ENCODE peak calls at places on chromosomes 6 and 20, in four cellular contexts. M, K, S and W are unnamed samples.

GRCh38 chr20:61121661-61122060 is 130.4 kb upstream of the CDH4 start:
- DNase-seq in M (no peak), K (no peak), S (no peak), W (no peak)

GRCh38 chr6:63245908-63246307 is 34.6 kb downstream of the FKBP1C start:
- DNase-seq in M (no peak), K (no peak), S (no peak), W (peak)

GRCh38 chr6:53437557-53438202 is 88.9 kb upstream of the ELOVL5 start:
- DNase-seq in M (peak), K (peak), S (no peak), W (peak)

GRCh38 chr20:31670371-31671228 is 32.9 kb downstream of the COX4I2 start:
- DNase-seq in M (no peak), K (no peak), S (no peak), W (no peak)

GRCh38 chr6:118787746-118788419 is 106.1 kb upstream of the ASF1A start:
- DNase-seq in M (no peak), K (no peak), S (no peak), W (no peak)

GRCh38 chr6:130202782-130203181 is 20.0 kb downstream of the SAMD3 start:
- DNase-seq in M (no peak), K (no peak), S (no peak), W (no peak)

GRCh38 chr6:19802656-19803055 is 34.5 kb upstream of the ID4 start:
- DNase-seq in M (no peak), K (no peak), S (no peak), W (no peak)

GRCh38 chr20:7031222-7031621 is 263.7 kb downstream of the BMP2 start:
- DNase-seq in M (no peak), K (peak), S (no peak), W (peak)

GRCh38 chr20:49608752-49609670 is 41.1 kb upstream of the PTGIS start:
- DNase-seq in M (no peak), K (peak), S (peak), W (peak)

GRCh38 chr6:167501831-167502385 is 177.0 kb downstream of the TTLL2 start:
- DNase-seq in M (no peak), K (peak), S (no peak), W (peak)

DNA sequence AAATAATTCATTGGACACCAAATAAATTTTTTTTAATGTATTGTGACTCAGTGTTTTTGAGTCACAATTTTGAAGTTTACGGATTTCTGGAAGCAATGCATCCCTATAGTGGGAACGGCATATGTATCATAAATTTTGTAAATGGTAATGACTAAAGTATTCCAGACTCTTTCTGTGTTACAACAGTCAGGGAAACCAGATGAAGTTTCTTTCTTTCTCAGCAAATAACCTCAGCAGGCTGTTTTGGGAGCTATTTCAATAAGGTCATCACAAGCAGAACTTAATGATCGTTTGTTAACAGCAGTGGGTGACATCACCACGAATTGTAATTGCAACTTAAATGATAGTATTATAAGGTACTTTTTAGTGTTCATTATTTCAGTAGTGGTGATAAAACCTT is 52.0 kb downstream of the HIVEP1 start:
- DNase-seq in M (no peak), K (no peak), S (no peak), W (no peak)
- TF ChIP-seq TAF1 in M (no peak), K (no peak), S (no peak), W (no peak)

GRCh38 chr20:19975436-19975799 is 41.7 kb upstream of the NAA20 start:
- DNase-seq in M (no peak), K (no peak), S (no peak), W (no peak)
- TF ChIP-seq TAF1 in M (no peak), K (no peak), S (no peak), W (no peak)

GRCh38 chr6:18585032-18585573 is 198.0 kb downstream of the RNF144B start:
- DNase-seq in M (no peak), K (no peak), S (no peak), W (peak)
- TF ChIP-seq TAF1 in M (no peak), K (no peak), S (no peak), W (no peak)

GRCh38 chr20:576156-576555 is 32.6 kb upstream of the CSNK2A1 start:
- DNase-seq in M (no peak), K (no peak), S (no peak), W (no peak)

GRCh38 chr20:575230-575629 is 31.6 kb upstream of the CSNK2A1 start:
- DNase-seq in M (no peak), K (no peak), S (no peak), W (no peak)

GRCh38 chr20:573414-574296 is 30.1 kb upstream of the CSNK2A1 start:
- DNase-seq in M (no peak), K (no peak), S (no peak), W (no peak)

GRCh38 chr20:572752-573151 is 29.2 kb upstream of the CSNK2A1 start:
- DNase-seq in M (no peak), K (no peak), S (no peak), W (no peak)

DNA sequence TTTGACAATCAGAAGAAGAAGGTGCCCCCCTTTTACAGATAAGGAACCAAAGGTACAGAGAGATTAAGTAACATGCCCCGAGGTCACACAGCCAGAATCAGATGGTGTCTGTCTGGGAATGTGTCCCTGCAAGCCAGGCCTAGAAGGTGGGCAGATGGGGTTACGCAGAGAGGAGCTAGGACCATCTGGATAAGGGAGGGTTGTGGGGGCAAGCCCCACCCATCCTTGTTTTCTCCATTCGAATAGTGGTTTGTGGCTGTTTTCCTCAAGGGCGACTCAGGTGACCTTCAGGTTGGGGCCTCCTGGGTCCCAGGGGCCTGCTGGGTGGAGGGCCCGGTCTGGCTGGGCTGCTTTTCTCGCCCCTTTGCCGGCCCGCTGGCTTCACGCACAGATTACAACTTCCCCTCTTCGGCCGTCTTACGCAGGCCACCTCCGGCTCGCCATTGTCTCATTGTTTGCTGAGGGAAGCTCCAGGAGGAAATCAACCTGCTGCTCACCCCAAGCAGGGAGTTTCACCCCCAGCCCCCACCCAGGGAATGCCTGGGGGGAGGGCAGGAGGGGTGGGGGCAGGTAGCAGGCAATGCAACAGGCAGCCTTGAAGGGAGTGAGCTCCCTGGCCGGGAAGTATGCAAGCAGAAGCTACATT is 30.8 kb upstream of the CSNK2A1 start:
- DNase-seq in M (no peak), K (no peak), S (no peak), W (no peak)
- TF ChIP-seq TAF1 in M (no peak), K (no peak), S (no peak), W (no peak)